ENCODE peak calls at places on chromosomes 7 and 10, in seven cellular contexts. E is ELF-1; R is AG04450; V is WERI-Rb-1; H is NCI-H1436; K is stimulated activated CD8-positive, alpha-beta memory T cell treated with anti-CD3 and anti-CD28 coated beads, Interleukin-15, amount 100 ng/mL, for 1 hour; X is sigmoid colon. L is an unnamed sample.

GRCh38 chr10:80966326-80966986 is 428.8 kb downstream of the SH2D4B start:
- DNase-seq in E (peak), R (no peak), V (no peak), H (no peak), K (no peak), X (no peak), L (no peak)

GRCh38 chr7:12291870-12292269 is 80.8 kb downstream of the TMEM106B start:
- DNase-seq in E (no peak), R (no peak), V (no peak), H (no peak), K (no peak), X (no peak), L (peak)

GRCh38 chr10:81876253-81876731 is 1.3 kb downstream of the NRG3 start:
- DNase-seq in E (peak), R (no peak), V (peak), H (no peak), K (no peak), X (no peak), L (peak)

GRCh38 chr10:4475796-4476195 is 350.2 kb upstream of the AKR1E2 start:
- DNase-seq in E (no peak), R (no peak), V (no peak), H (no peak), K (no peak), X (no peak), L (no peak)

GRCh38 chr10:93854985-93855384 is 38.8 kb upstream of the SLC35G1 start:
- DNase-seq in E (no peak), R (no peak), V (no peak), H (no peak), K (no peak), X (no peak), L (no peak)

GRCh38 chr10:101351477-101351876 is 2.5 kb upstream of the BTRC start:
- DNase-seq in E (no peak), R (no peak), V (no peak), H (no peak), K (no peak), X (no peak), L (peak)

GRCh38 chr7:140649566-140650205 is 9.1 kb upstream of the DENND2A start:
- DNase-seq in E (no peak), R (no peak), V (no peak), H (no peak), K (no peak), X (peak), L (no peak)

GRCh38 chr7:155804431-155804831 is 7.8 kb downstream of the SHH start:
- DNase-seq in E (no peak), R (no peak), V (no peak), H (no peak), K (no peak), X (no peak), L (no peak)

GRCh38 chr10:4022473-4022872 is 237.5 kb upstream of the KLF6 start:
- DNase-seq in E (no peak), R (no peak), V (no peak), H (no peak), K (no peak), X (no peak), L (no peak)

GRCh38 chr10:30056281-30056680 is 3.1 kb downstream of the JCAD start:
- DNase-seq in E (no peak), R (no peak), V (no peak), H (no peak), K (no peak), X (no peak), L (no peak)

GRCh38 chr10:69572159-69573055 is 815 bp downstream of the NEUROG3 start:
- DNase-seq in E (peak), R (no peak), V (no peak), H (no peak), K (no peak), X (no peak), L (no peak)

GRCh38 chr7:68107256-68107655 is 1110.6 kb downstream of the TYW1 start:
- DNase-seq in E (no peak), R (no peak), V (no peak), H (no peak), K (no peak), X (no peak), L (no peak)

GRCh38 chr7:30514177-30514576 is 9.5 kb upstream of the GGCT start:
- DNase-seq in E (no peak), R (no peak), V (no peak), H (no peak), K (no peak), X (no peak), L (no peak)

GRCh38 chr7:2639151-2639993 is 7.6 kb downstream of the TTYH3 start:
- DNase-seq in E (no peak), R (no peak), V (no peak), H (no peak), K (no peak), X (peak), L (no peak)

GRCh38 chr7:91288208-91288824 is 24.1 kb downstream of the FZD1 start:
- DNase-seq in E (peak), R (no peak), V (peak), H (peak), K (no peak), X (no peak), L (peak)

GRCh38 chr10:84204122-84204521 is 9.8 kb downstream of the CDHR1 start:
- DNase-seq in E (peak), R (no peak), V (peak), H (no peak), K (no peak), X (no peak), L (peak)